ENCODE peak calls at places on chromosomes 7 and 10, in four cellular contexts. X is GM10248, L is NB4, I is endothelial cell of umbilical vein. T is an unnamed sample.

GRCh38 chr7:30184804-30185487 is 50.2 kb downstream of the MTURN start:
- DNase-seq in X (no peak), L (peak; percentile 66), I (no peak), T (no peak)

GRCh38 chr7:18570890-18571478 is 75.4 kb downstream of the HDAC9 start:
- DNase-seq in X (no peak), L (peak; percentile 46), I (peak; percentile 72), T (no peak)

GRCh38 chr7:133572853-133573252 is 320.0 kb downstream of the EXOC4 start:
- DNase-seq in X (no peak), L (no peak), I (no peak), T (no peak)

GRCh38 chr10:110608087-110608486 is 36.0 kb upstream of the RBM20 start:
- DNase-seq in X (no peak), L (no peak), I (no peak), T (no peak)

GRCh38 chr7:25750738-25751529 is 401.1 kb upstream of the NFE2L3 start:
- DNase-seq in X (no peak), L (no peak), I (peak; percentile 5), T (no peak)

GRCh38 chr10:89129850-89130396 is 77.2 kb downstream of the CH25H start:
- DNase-seq in X (no peak), L (peak; percentile 60), I (no peak), T (no peak)

GRCh38 chr10:77131214-77131613 is 506.4 kb downstream of the KCNMA1 start:
- DNase-seq in X (no peak), L (no peak), I (no peak), T (no peak)

GRCh38 chr7:44733708-44734481 is 14.8 kb upstream of the ZMIZ2 start:
- DNase-seq in X (no peak), L (no peak), I (peak; percentile 45), T (no peak)

GRCh38 chr7:148701414-148701813 is 2.7 kb downstream of the CUL1 start:
- DNase-seq in X (no peak), L (peak; percentile 52), I (peak; percentile 13), T (no peak)

GRCh38 chr10:116728526-116729096 is 13.8 kb downstream of the HSPA12A start:
- DNase-seq in X (no peak), L (no peak), I (no peak), T (no peak)

GRCh38 chr10:69242844-69243212 is 22.7 kb downstream of the HKDC1 start:
- DNase-seq in X (no peak), L (peak; percentile 57), I (no peak), T (no peak)

GRCh38 chr10:110216240-110216639 is 8.8 kb downstream of the MXI1 start:
- DNase-seq in X (no peak), L (no peak), I (no peak), T (no peak)

GRCh38 chr10:12526311-12526710 is 177.0 kb downstream of the CAMK1D start:
- DNase-seq in X (no peak), L (no peak), I (no peak), T (no peak)

GRCh38 chr7:27661776-27662489 is 750 bp downstream of the HIBADH start:
- DNase-seq in X (peak; percentile 38), L (peak; percentile 75), I (no peak), T (peak; percentile 46)

GRCh38 chr7:309586-310228 is 19.7 kb downstream of the FOXL3 start:
- DNase-seq in X (no peak), L (no peak), I (no peak), T (no peak)

GRCh38 chr7:112122835-112123234 is 83.4 kb downstream of the DOCK4 start:
- DNase-seq in X (no peak), L (no peak), I (no peak), T (no peak)

GRCh38 chr7:28002638-28003037 is 178.0 kb downstream of the JAZF1 start:
- DNase-seq in X (no peak), L (peak; percentile 31), I (peak; percentile 40), T (no peak)

GRCh38 chr10:787933-788651 is 98.6 kb upstream of the DIP2C start:
- DNase-seq in X (no peak), L (no peak), I (no peak), T (no peak)

GRCh38 chr10:31648966-31649365 is 279.7 kb downstream of the ARHGAP12 start:
- DNase-seq in X (no peak), L (no peak), I (peak; percentile 48), T (no peak)

GRCh38 chr10:50554995-50555568 is 68.7 kb downstream of the SGMS1 start:
- DNase-seq in X (no peak), L (no peak), I (peak; percentile 26), T (no peak)

GRCh38 chr7:150444674-150445365 is 5.6 kb upstream of the GIMAP8 start:
- DNase-seq in X (no peak), L (peak; percentile 75), I (no peak), T (no peak)

GRCh38 chr7:99623091-99623693 is 6.4 kb downstream of the ZSCAN25 start:
- DNase-seq in X (no peak), L (peak; percentile 94), I (no peak), T (no peak)

GRCh38 chr7:20358106-20358505 is 27.4 kb downstream of the ITGB8 start:
- DNase-seq in X (no peak), L (no peak), I (no peak), T (no peak)

GRCh38 chr7:66609176-66609575 is 19.5 kb upstream of the KCTD7 start:
- DNase-seq in X (no peak), L (peak; percentile 34), I (no peak), T (no peak)

GRCh38 chr10:52092390-52092789 is 221.7 kb upstream of the DKK1 start:
- DNase-seq in X (no peak), L (no peak), I (no peak), T (no peak)
- TF ChIP-seq CTCF in X (no peak), L (no peak), I (no peak), T (no peak)

DNA sequence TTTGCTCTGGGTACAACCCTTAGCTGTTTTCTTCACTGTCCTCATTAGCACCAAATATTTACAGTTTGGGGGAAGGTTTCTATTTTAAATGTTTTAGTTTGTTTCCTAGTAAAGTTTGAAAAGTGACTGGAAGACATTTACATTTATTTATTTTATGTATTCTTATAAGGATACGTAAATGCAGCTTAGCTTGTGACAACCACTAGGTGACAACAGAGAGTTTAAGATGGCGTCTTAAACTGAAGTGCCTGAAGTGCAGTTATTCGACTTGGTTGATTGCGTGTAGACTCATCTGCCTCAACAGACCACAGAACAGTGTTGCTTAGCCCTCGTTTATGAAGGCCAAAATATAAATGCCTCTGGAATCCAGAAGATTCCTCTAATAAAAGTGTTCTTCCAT is 378.2 kb upstream of the MYO3A start:
- DNase-seq in X (no peak), L (peak; percentile 7), I (no peak), T (no peak)
- TF ChIP-seq CTCF in X (no peak), L (no peak), I (no peak), T (no peak)

DNA sequence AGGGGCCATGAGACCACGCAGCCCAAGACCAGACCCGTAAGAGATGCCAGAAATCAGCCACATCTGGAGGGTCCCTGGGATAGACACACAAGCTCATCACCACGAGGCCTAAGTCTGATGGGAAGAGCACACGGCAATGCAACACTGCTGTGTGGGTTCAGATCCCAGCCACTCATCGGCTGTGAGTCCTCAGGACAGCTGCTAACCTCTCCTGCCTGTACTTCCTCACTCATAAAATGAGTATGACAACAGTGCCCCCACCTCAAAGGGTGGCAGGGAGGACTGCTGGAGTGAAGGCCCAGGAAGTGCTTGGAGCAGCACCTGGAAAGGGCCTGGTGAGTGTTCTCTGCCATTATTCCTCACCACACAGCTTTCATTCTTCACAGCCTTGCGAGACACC is 60.9 kb downstream of the MAD1L1 start:
- DNase-seq in X (no peak), L (peak; percentile 48), I (no peak), T (peak; percentile 35)
- TF ChIP-seq CTCF in X (no peak), L (no peak), I (no peak), T (no peak)

GRCh38 chr10:15743443-15743842 is 23.7 kb upstream of the ITGA8 start:
- DNase-seq in X (no peak), L (no peak), I (no peak), T (no peak)

GRCh38 chr10:15742831-15743230 is 23.1 kb upstream of the ITGA8 start:
- DNase-seq in X (no peak), L (no peak), I (no peak), T (no peak)

GRCh38 chr10:15748137-15748536 is 28.4 kb upstream of the ITGA8 start:
- DNase-seq in X (no peak), L (no peak), I (no peak), T (no peak)

GRCh38 chr10:15744217-15744865 is 24.6 kb upstream of the ITGA8 start:
- DNase-seq in X (peak; percentile 47), L (peak; percentile 60), I (peak; percentile 58), T (peak; percentile 56)

GRCh38 chr10:15745748-15746147 is 26.0 kb upstream of the ITGA8 start:
- DNase-seq in X (no peak), L (no peak), I (no peak), T (no peak)
- TF ChIP-seq CTCF in X (no peak), L (no peak), I (no peak), T (no peak)

DNA sequence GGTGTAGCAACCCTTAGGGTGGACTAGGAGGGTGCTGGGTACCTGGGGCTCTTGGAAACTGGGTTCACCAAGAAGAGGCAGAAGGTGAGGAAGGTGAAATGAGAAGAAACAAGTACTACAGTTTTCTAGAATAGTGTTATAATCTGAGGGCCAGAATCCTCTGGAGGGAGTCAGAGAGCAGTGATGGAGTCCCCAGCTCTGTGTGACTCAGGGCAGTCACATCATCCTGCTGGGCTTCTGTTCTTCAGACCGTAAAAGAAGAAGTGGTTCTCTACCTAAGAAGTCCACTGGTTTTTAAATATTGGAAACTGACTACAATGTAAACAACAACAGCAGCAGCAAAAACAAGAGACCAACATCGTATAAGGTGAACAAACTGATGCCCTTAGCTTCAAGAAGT is 197.3 kb downstream of the PRPF18 start:
- DNase-seq in X (peak; percentile 45), L (peak; percentile 56), I (peak; percentile 49), T (peak; percentile 45)
- TF ChIP-seq CTCF in X (peak; percentile 34), L (peak; percentile 20), I (peak; percentile 26), T (no peak)